ENCODE peak calls at places on chromosomes 16 and 17, in six cellular contexts. One of them, this sample, is unnamed.

GRCh38 chr16:30122621-30123160 is 329 bp downstream of the MAPK3 start:
- DNase-seq in fibroblast of the conjunctiva: no peak
- DNase-seq in NCI-H1105 treated with DMSO at 0.1 percent for 48 hours: no peak
- DNase-seq in caudate nucleus: no peak
- DNase-seq in iris pigment epithelial cell: no peak
- DNase-seq in NCI-H2171 treated with DMSO at 0.1 percent for 48 hours: no peak
- DNase-seq in this sample: peak

GRCh38 chr16:75311383-75311938 is 60.0 kb upstream of the BCAR1 start:
- DNase-seq in iris pigment epithelial cell: no peak
- DNase-seq in NCI-H2171 treated with DMSO at 0.1 percent for 48 hours: no peak
- DNase-seq in fibroblast of the conjunctiva: no peak
- DNase-seq in caudate nucleus: no peak
- DNase-seq in NCI-H1105 treated with DMSO at 0.1 percent for 48 hours: no peak
- DNase-seq in this sample: no peak

GRCh38 chr16:65570261-65570660 is 448.4 kb upstream of the CDH11 start:
- DNase-seq in iris pigment epithelial cell: peak
- DNase-seq in NCI-H1105 treated with DMSO at 0.1 percent for 48 hours: no peak
- DNase-seq in caudate nucleus: no peak
- DNase-seq in NCI-H2171 treated with DMSO at 0.1 percent for 48 hours: no peak
- DNase-seq in fibroblast of the conjunctiva: peak
- DNase-seq in this sample: no peak

GRCh38 chr17:70677783-70678647 is 508.7 kb downstream of the KCNJ2 start:
- DNase-seq in fibroblast of the conjunctiva: no peak
- DNase-seq in caudate nucleus: no peak
- DNase-seq in iris pigment epithelial cell: no peak
- DNase-seq in NCI-H1105 treated with DMSO at 0.1 percent for 48 hours: no peak
- DNase-seq in NCI-H2171 treated with DMSO at 0.1 percent for 48 hours: no peak
- DNase-seq in this sample: peak

GRCh38 chr16:67186550-67186950 is 2.8 kb upstream of the MATCAP1 start:
- DNase-seq in iris pigment epithelial cell: no peak
- DNase-seq in NCI-H2171 treated with DMSO at 0.1 percent for 48 hours: no peak
- DNase-seq in NCI-H1105 treated with DMSO at 0.1 percent for 48 hours: no peak
- DNase-seq in fibroblast of the conjunctiva: no peak
- DNase-seq in caudate nucleus: no peak
- DNase-seq in this sample: no peak

GRCh38 chr16:10558746-10559641 is 21.4 kb downstream of the EMP2 start:
- DNase-seq in NCI-H2171 treated with DMSO at 0.1 percent for 48 hours: no peak
- DNase-seq in fibroblast of the conjunctiva: no peak
- DNase-seq in NCI-H1105 treated with DMSO at 0.1 percent for 48 hours: no peak
- DNase-seq in iris pigment epithelial cell: no peak
- DNase-seq in caudate nucleus: no peak
- DNase-seq in this sample: no peak

GRCh38 chr16:28845173-28846079 is 722 bp downstream of the TUFM start:
- DNase-seq in NCI-H1105 treated with DMSO at 0.1 percent for 48 hours: no peak
- DNase-seq in NCI-H2171 treated with DMSO at 0.1 percent for 48 hours: peak
- DNase-seq in caudate nucleus: no peak
- DNase-seq in fibroblast of the conjunctiva: no peak
- DNase-seq in iris pigment epithelial cell: peak
- DNase-seq in this sample: peak

GRCh38 chr16:85541619-85542547 is 71.2 kb upstream of the GSE1 start:
- DNase-seq in NCI-H2171 treated with DMSO at 0.1 percent for 48 hours: peak
- DNase-seq in iris pigment epithelial cell: no peak
- DNase-seq in NCI-H1105 treated with DMSO at 0.1 percent for 48 hours: no peak
- DNase-seq in fibroblast of the conjunctiva: no peak
- DNase-seq in caudate nucleus: no peak
- DNase-seq in this sample: no peak

GRCh38 chr17:69485901-69486643 is 71.6 kb downstream of the MAP2K6 start:
- DNase-seq in fibroblast of the conjunctiva: no peak
- DNase-seq in caudate nucleus: no peak
- DNase-seq in NCI-H1105 treated with DMSO at 0.1 percent for 48 hours: peak
- DNase-seq in iris pigment epithelial cell: peak
- DNase-seq in NCI-H2171 treated with DMSO at 0.1 percent for 48 hours: no peak
- DNase-seq in this sample: peak

GRCh38 chr17:82808921-82809905 is 30.6 kb downstream of the ZNF750 start:
- DNase-seq in caudate nucleus: no peak
- DNase-seq in NCI-H1105 treated with DMSO at 0.1 percent for 48 hours: peak
- DNase-seq in NCI-H2171 treated with DMSO at 0.1 percent for 48 hours: no peak
- DNase-seq in iris pigment epithelial cell: peak
- DNase-seq in fibroblast of the conjunctiva: no peak
- DNase-seq in this sample: no peak

This sample was measured in NCI-H345.